ENCODE peak calls at places on chromosomes 6 and 20, in ten cellular contexts. T, X, Q, Y, F, Z, M, R, V and G are unnamed samples.

GRCh38 chr6:6166064-6166463 is 154.4 kb downstream of the F13A1 start:
- DNase-seq in M (no peak), X (no peak), Q (no peak), F (no peak), T (no peak), Z (no peak), Y (no peak), R (no peak), V (no peak), G (no peak)

GRCh38 chr6:35508542-35508941 is 4.2 kb downstream of the TULP1 start:
- DNase-seq in M (no peak), V (no peak), Z (no peak), R (no peak), Y (no peak), X (no peak), F (no peak), Q (no peak), T (no peak), G (no peak)

GRCh38 chr20:90651-91050 is 3.2 kb downstream of the DEFB125 start:
- DNase-seq in F (no peak), Z (no peak), V (no peak), Y (no peak), T (peak; percentile 78), Q (no peak), M (no peak), X (no peak), R (no peak), G (no peak)

GRCh38 chr6:10314163-10314955 is 100.5 kb downstream of the TFAP2A start:
- DNase-seq in F (no peak), T (no peak), Z (no peak), Q (no peak), X (no peak), Y (no peak), R (no peak), V (no peak), M (no peak), G (no peak)

GRCh38 chr20:58402305-58402704 is 13.3 kb downstream of the VAPB start:
- DNase-seq in Z (no peak), Y (no peak), T (peak; percentile 56), F (no peak), Q (no peak), M (no peak), X (no peak), R (no peak), V (no peak), G (no peak)

GRCh38 chr6:143967861-143968498 is 40.1 kb downstream of the PLAGL1 start:
- DNase-seq in M (no peak), Q (no peak), Y (no peak), Z (no peak), T (no peak), F (no peak), V (no peak), R (no peak), X (no peak), G (no peak)

GRCh38 chr6:43334466-43335095 is 26.0 kb upstream of the CRIP3 start:
- DNase-seq in Q (no peak), X (no peak), T (peak; percentile 47), F (no peak), Y (no peak), R (no peak), M (no peak), V (no peak), Z (no peak), G (no peak)

GRCh38 chr6:119318730-119319129 is 30.8 kb downstream of the MAN1A1 start:
- DNase-seq in Z (no peak), R (no peak), Y (no peak), Q (no peak), M (no peak), T (no peak), F (no peak), X (no peak), V (no peak), G (no peak)

GRCh38 chr20:391041-391711 is 10.6 kb downstream of the TRIB3 start:
- DNase-seq in T (no peak), M (no peak), Z (no peak), V (no peak), X (no peak), Y (no peak), Q (no peak), R (peak; percentile 40), F (no peak), G (no peak)

GRCh38 chr20:33862709-33863403 is 51.7 kb downstream of the CHMP4B start:
- DNase-seq in X (peak; percentile 17), T (no peak), Y (peak; percentile 28), F (peak; percentile 46), Q (peak; percentile 40), R (peak; percentile 52), Z (no peak), V (peak; percentile 43), M (no peak), G (peak; percentile 54)

GRCh38 chr6:90500458-90500857 is 86.4 kb downstream of the MAP3K7 start:
- DNase-seq in R (no peak), X (no peak), Z (no peak), Q (no peak), T (peak; percentile 44), F (no peak), Y (no peak), V (no peak), M (no peak), G (no peak)

GRCh38 chr6:146850238-146850896 is 251.6 kb downstream of the ADGB start:
- DNase-seq in Y (no peak), V (no peak), X (no peak), F (no peak), R (no peak), T (peak; percentile 32), Z (no peak), M (no peak), Q (no peak), G (no peak)

GRCh38 chr20:46401478-46401860 is 4.9 kb downstream of the ELMO2 start:
- DNase-seq in X (no peak), F (no peak), Y (no peak), T (no peak), R (no peak), V (no peak), Z (no peak), Q (no peak), M (no peak), G (no peak)

GRCh38 chr20:51966296-51966971 is 164.1 kb upstream of the SALL4 start:
- DNase-seq in Y (no peak), M (no peak), F (peak; percentile 13), Z (no peak), V (no peak), R (peak; percentile 52), X (no peak), Q (no peak), T (peak; percentile 36), G (no peak)

GRCh38 chr20:33262658-33263065 is 20.4 kb upstream of the BPIFB1 start:
- DNase-seq in X (no peak), Y (no peak), R (peak; percentile 67), T (peak; percentile 54), Q (no peak), F (no peak), M (no peak), Z (no peak), V (no peak), G (no peak)

GRCh38 chr6:150987371-150987828 is 121.9 kb downstream of the MTHFD1L start:
- DNase-seq in T (peak; percentile 6), V (peak; percentile 24), Y (peak; percentile 24), R (no peak), F (no peak), M (no peak), Z (no peak), X (no peak), Q (no peak), G (no peak)

DNA sequence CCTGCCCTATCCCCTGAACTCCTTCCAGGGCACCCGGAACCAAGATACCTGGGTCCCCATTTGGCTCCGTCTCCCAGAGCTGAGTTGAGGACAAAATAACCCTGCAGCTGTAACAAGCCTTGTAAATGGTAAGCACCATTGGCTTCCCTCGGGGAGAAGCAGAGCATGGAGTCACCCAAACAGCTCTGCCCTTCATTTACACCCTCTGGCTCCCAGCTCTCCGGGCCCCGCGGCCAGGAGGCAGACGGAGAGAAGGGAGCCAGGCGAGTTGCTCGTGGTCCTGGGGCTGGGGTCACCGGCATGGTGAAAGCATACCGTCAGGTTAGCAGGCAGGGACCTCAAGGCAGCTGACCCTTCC is 2.1 kb downstream of the TFEB start:
- DNase-seq in X (no peak), Q (no peak), M (no peak), Z (no peak), R (no peak), V (no peak), T (peak; percentile 38), F (no peak), Y (no peak), G (no peak)
- H3K27ac ChIP-seq in X (peak overlapping the region; percentile 92), Q (peak overlapping the region; percentile 96), M (peak overlapping the region; percentile 98), Z (peak overlapping the region; percentile 84), R (peak overlapping the region; percentile 89), V (peak overlapping the region; percentile 54), T (peak overlapping the region; percentile 60), F (peak overlapping the region; percentile 100), Y (peak overlapping the region; percentile 75), G (peak overlapping the region; percentile 97)

DNA sequence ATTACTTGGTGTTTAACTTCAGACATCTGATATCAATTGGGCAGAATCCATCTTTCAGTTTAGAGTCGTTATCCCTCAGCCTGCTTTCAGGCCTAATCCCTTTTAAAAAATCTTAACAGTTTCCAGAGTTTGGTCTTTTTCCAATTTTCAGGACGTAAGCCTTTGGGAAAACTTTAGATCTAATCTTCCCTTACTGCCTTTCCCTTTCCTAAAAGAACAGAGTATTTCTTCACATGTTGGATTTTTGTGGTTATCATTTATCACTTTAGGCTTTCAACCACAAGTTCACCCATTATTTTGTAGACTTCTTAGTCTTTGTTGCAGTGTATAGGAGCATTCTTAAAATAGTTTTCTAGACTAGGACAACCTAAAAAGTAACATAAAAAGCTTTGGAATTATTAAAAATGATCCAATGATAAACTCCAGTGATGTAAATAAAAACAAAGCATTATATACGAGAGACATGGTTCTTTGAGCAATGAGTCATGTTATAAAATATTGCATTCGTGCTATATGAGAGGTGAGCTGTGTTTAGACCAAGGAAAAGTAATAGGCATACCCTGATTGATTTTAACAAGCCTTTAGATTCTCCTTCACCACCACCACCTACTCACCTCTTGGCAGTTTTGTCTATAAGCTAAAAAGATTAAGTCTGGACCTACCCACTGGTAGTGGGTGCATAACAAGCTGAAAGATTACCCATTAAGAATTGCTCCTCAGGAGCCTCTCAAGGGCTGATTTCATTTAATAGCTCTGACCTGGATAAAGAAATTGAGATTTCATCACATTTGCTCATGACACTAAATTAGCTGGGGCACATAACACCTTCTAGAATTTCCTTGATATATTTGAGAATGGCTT is 90.5 kb upstream of the MCHR2 start:
- DNase-seq in F (no peak), Y (no peak), Q (no peak), T (peak; percentile 6), X (no peak), M (no peak), Z (no peak), V (no peak), R (no peak), G (no peak)
- H3K27me3 ChIP-seq in F (no peaks in the 10 kb centered on the region), Y (no peaks in the 10 kb centered on the region), Q (no peaks in the 10 kb centered on the region), T (no peaks in the 10 kb centered on the region), X (no peaks in the 10 kb centered on the region), M (no peaks in the 10 kb centered on the region), Z (no peaks in the 10 kb centered on the region), V (no peaks in the 10 kb centered on the region), R (no peaks in the 10 kb centered on the region), G (no peaks in the 10 kb centered on the region)

GRCh38 chr20:13799974-13800373 is 15.1 kb downstream of the NDUFAF5 start:
- DNase-seq in Q (no peak), Y (no peak), Z (no peak), R (no peak), V (no peak), F (no peak), X (no peak), M (no peak), T (no peak), G (no peak)
- H3K36me3 ChIP-seq in Q (peaks cover 19% of the 10 kb centered on the region), Y (peaks cover 61% of the 10 kb centered on the region), Z (peaks cover 57% of the 10 kb centered on the region), R (peaks cover 92% of the 10 kb centered on the region), V (peaks cover 14% of the 10 kb centered on the region), F (peaks cover 5% of the 10 kb centered on the region), X (peaks cover 27% of the 10 kb centered on the region), M (no peaks in the 10 kb centered on the region), T (peaks cover 25% of the 10 kb centered on the region), G (no peaks in the 10 kb centered on the region)

GRCh38 chr6:168046696-168047095 is 32.3 kb downstream of the FRMD1 start:
- DNase-seq in Y (no peak), X (no peak), Z (no peak), T (no peak), Q (no peak), R (no peak), M (no peak), V (no peak), F (no peak), G (no peak)
- H3K27ac ChIP-seq in Y (no peak overlapping the region), X (no peak overlapping the region), Z (no peak overlapping the region), T (no peak overlapping the region), Q (no peak overlapping the region), R (no peak overlapping the region), M (no peak overlapping the region), V (no peak overlapping the region), F (no peak overlapping the region), G (no peak overlapping the region)